ENCODE peak calls at places on chromosomes 16 and 17, in eight cellular contexts. One of them, this sample, is unnamed.

GRCh38 chr17:28982191-28982793 is 23.5 kb downstream of the SEZ6 start:
- DNase-seq in H9: no peak
- DNase-seq in heart right ventricle: no peak
- DNase-seq in body of pancreas: no peak
- DNase-seq in gastrocnemius medialis: no peak
- DNase-seq in CD8-positive, alpha-beta T cell: peak; percentile 50
- DNase-seq in psoas muscle: no peak
- DNase-seq in left ventricle myocardium inferior: no peak
- DNase-seq in this sample: no peak

GRCh38 chr16:89577055-89577759 is 1.6 kb downstream of the CPNE7 start:
- DNase-seq in gastrocnemius medialis: no peak
- DNase-seq in heart right ventricle: no peak
- DNase-seq in psoas muscle: peak; percentile 15
- DNase-seq in CD8-positive, alpha-beta T cell: no peak
- DNase-seq in H9: no peak
- DNase-seq in left ventricle myocardium inferior: no peak
- DNase-seq in body of pancreas: no peak
- DNase-seq in this sample: no peak

GRCh38 chr16:22189473-22190168 is 16.5 kb upstream of the EEF2K start:
- DNase-seq in body of pancreas: peak; percentile 77
- DNase-seq in H9: peak; percentile 48
- DNase-seq in left ventricle myocardium inferior: peak; percentile 66
- DNase-seq in psoas muscle: peak; percentile 65
- DNase-seq in heart right ventricle: peak; percentile 63
- DNase-seq in gastrocnemius medialis: peak; percentile 53
- DNase-seq in CD8-positive, alpha-beta T cell: peak; percentile 84
- DNase-seq in this sample: peak; percentile 79

GRCh38 chr17:82898976-82899514 is 59.2 kb upstream of the ZNF750 start:
- DNase-seq in psoas muscle: no peak
- DNase-seq in H9: no peak
- DNase-seq in gastrocnemius medialis: no peak
- DNase-seq in left ventricle myocardium inferior: no peak
- DNase-seq in heart right ventricle: no peak
- DNase-seq in CD8-positive, alpha-beta T cell: no peak
- DNase-seq in body of pancreas: no peak
- DNase-seq in this sample: no peak

GRCh38 chr16:1357906-1358566 is 6.3 kb downstream of the GNPTG start:
- DNase-seq in CD8-positive, alpha-beta T cell: no peak
- DNase-seq in body of pancreas: no peak
- DNase-seq in gastrocnemius medialis: no peak
- DNase-seq in H9: no peak
- DNase-seq in psoas muscle: no peak
- DNase-seq in heart right ventricle: no peak
- DNase-seq in left ventricle myocardium inferior: no peak
- DNase-seq in this sample: no peak

GRCh38 chr17:68207651-68208253 is 40.1 kb upstream of the AMZ2 start:
- DNase-seq in psoas muscle: no peak
- DNase-seq in heart right ventricle: peak; percentile 43
- DNase-seq in body of pancreas: no peak
- DNase-seq in CD8-positive, alpha-beta T cell: no peak
- DNase-seq in gastrocnemius medialis: no peak
- DNase-seq in H9: no peak
- DNase-seq in left ventricle myocardium inferior: peak; percentile 28
- DNase-seq in this sample: no peak

GRCh38 chr16:14018848-14019247 is 52.3 kb upstream of the MRTFB start:
- DNase-seq in psoas muscle: no peak
- DNase-seq in left ventricle myocardium inferior: no peak
- DNase-seq in heart right ventricle: no peak
- DNase-seq in body of pancreas: no peak
- DNase-seq in H9: no peak
- DNase-seq in CD8-positive, alpha-beta T cell: no peak
- DNase-seq in gastrocnemius medialis: no peak
- DNase-seq in this sample: no peak

GRCh38 chr17:31443386-31443785 is 51.9 kb downstream of the RAB11FIP4 start:
- DNase-seq in body of pancreas: no peak
- DNase-seq in left ventricle myocardium inferior: no peak
- DNase-seq in gastrocnemius medialis: no peak
- DNase-seq in H9: no peak
- DNase-seq in heart right ventricle: no peak
- DNase-seq in psoas muscle: no peak
- DNase-seq in CD8-positive, alpha-beta T cell: no peak
- DNase-seq in this sample: no peak

GRCh38 chr16:535446-536405 is 8.2 kb downstream of the CAPN15 start:
- DNase-seq in gastrocnemius medialis: peak; percentile 85
- DNase-seq in H9: no peak
- DNase-seq in body of pancreas: peak; percentile 69
- DNase-seq in heart right ventricle: no peak
- DNase-seq in psoas muscle: peak; percentile 82
- DNase-seq in CD8-positive, alpha-beta T cell: no peak
- DNase-seq in left ventricle myocardium inferior: no peak
- DNase-seq in this sample: no peak

GRCh38 chr16:22888791-22889190 is 74.8 kb downstream of the HS3ST2 start:
- DNase-seq in CD8-positive, alpha-beta T cell: no peak
- DNase-seq in heart right ventricle: no peak
- DNase-seq in psoas muscle: no peak
- DNase-seq in H9: no peak
- DNase-seq in gastrocnemius medialis: no peak
- DNase-seq in left ventricle myocardium inferior: no peak
- DNase-seq in body of pancreas: no peak
- DNase-seq in this sample: no peak

GRCh38 chr17:42365136-42365535 is 23.1 kb downstream of the STAT3 start:
- DNase-seq in psoas muscle: no peak
- DNase-seq in heart right ventricle: no peak
- DNase-seq in gastrocnemius medialis: no peak
- DNase-seq in body of pancreas: no peak
- DNase-seq in CD8-positive, alpha-beta T cell: no peak
- DNase-seq in H9: no peak
- DNase-seq in left ventricle myocardium inferior: no peak
- DNase-seq in this sample: no peak

GRCh38 chr17:6753006-6753445 is 2.8 kb upstream of the XAF1 start:
- DNase-seq in psoas muscle: peak; percentile 59
- DNase-seq in body of pancreas: peak; percentile 29
- DNase-seq in H9: peak; percentile 63
- DNase-seq in left ventricle myocardium inferior: peak; percentile 66
- DNase-seq in heart right ventricle: peak; percentile 65
- DNase-seq in gastrocnemius medialis: peak; percentile 14
- DNase-seq in CD8-positive, alpha-beta T cell: peak; percentile 43
- DNase-seq in this sample: peak; percentile 66

GRCh38 chr17:59785091-59785799 is 77.8 kb downstream of the VMP1 start:
- DNase-seq in psoas muscle: no peak
- DNase-seq in H9: no peak
- DNase-seq in body of pancreas: no peak
- DNase-seq in CD8-positive, alpha-beta T cell: no peak
- DNase-seq in heart right ventricle: no peak
- DNase-seq in left ventricle myocardium inferior: no peak
- DNase-seq in gastrocnemius medialis: no peak
- DNase-seq in this sample: no peak
- H3K27ac ChIP-seq in psoas muscle: peak overlapping the region; percentile 86
- H3K27ac ChIP-seq in H9: no peak overlapping the region
- H3K27ac ChIP-seq in body of pancreas: peak overlapping the region; percentile 84
- H3K27ac ChIP-seq in CD8-positive, alpha-beta T cell: no peak overlapping the region
- H3K27ac ChIP-seq in heart right ventricle: peak overlapping the region; percentile 76
- H3K27ac ChIP-seq in left ventricle myocardium inferior: peak overlapping the region; percentile 70
- H3K27ac ChIP-seq in gastrocnemius medialis: no peak overlapping the region
- H3K27ac ChIP-seq in this sample: peak overlapping the region; percentile 82

GRCh38 chr17:48732688-48733629 is 4.4 kb upstream of the HOXB13 start:
- DNase-seq in H9: peak; percentile 82
- DNase-seq in CD8-positive, alpha-beta T cell: no peak
- DNase-seq in body of pancreas: no peak
- DNase-seq in heart right ventricle: no peak
- DNase-seq in left ventricle myocardium inferior: no peak
- DNase-seq in gastrocnemius medialis: no peak
- DNase-seq in psoas muscle: no peak
- DNase-seq in this sample: no peak
- H3K27me3 ChIP-seq in H9: peaks cover 99% of the 10 kb centered on the region
- H3K27me3 ChIP-seq in CD8-positive, alpha-beta T cell: peaks cover 69% of the 10 kb centered on the region
- H3K27me3 ChIP-seq in body of pancreas: peaks cover 56% of the 10 kb centered on the region
- H3K27me3 ChIP-seq in heart right ventricle: peaks cover 100% of the 10 kb centered on the region
- H3K27me3 ChIP-seq in left ventricle myocardium inferior: peaks cover 100% of the 10 kb centered on the region
- H3K27me3 ChIP-seq in gastrocnemius medialis: peaks cover 94% of the 10 kb centered on the region
- H3K27me3 ChIP-seq in psoas muscle: peaks cover 96% of the 10 kb centered on the region
- H3K27me3 ChIP-seq in this sample: peaks cover 98% of the 10 kb centered on the region

GRCh38 chr16:2852731-2853507 is 5.1 kb downstream of the PRSS22 start:
- DNase-seq in left ventricle myocardium inferior: no peak
- DNase-seq in H9: no peak
- DNase-seq in heart right ventricle: no peak
- DNase-seq in gastrocnemius medialis: no peak
- DNase-seq in CD8-positive, alpha-beta T cell: no peak
- DNase-seq in body of pancreas: no peak
- DNase-seq in psoas muscle: no peak
- DNase-seq in this sample: peak; percentile 57
- H3K4me1 ChIP-seq in left ventricle myocardium inferior: no peaks in the 10 kb centered on the region
- H3K4me1 ChIP-seq in H9: no peaks in the 10 kb centered on the region
- H3K4me1 ChIP-seq in heart right ventricle: no peaks in the 10 kb centered on the region
- H3K4me1 ChIP-seq in gastrocnemius medialis: no peaks in the 10 kb centered on the region
- H3K4me1 ChIP-seq in CD8-positive, alpha-beta T cell: peaks cover 7% of the 10 kb centered on the region
- H3K4me1 ChIP-seq in body of pancreas: peaks cover 16% of the 10 kb centered on the region
- H3K4me1 ChIP-seq in psoas muscle: no peaks in the 10 kb centered on the region
- H3K4me1 ChIP-seq in this sample: peaks cover 3% of the 10 kb centered on the region

GRCh38 chr17:62065611-62066468 is 762 bp upstream of the MED13 start:
- DNase-seq in left ventricle myocardium inferior: peak; percentile 98
- DNase-seq in heart right ventricle: peak; percentile 99
- DNase-seq in body of pancreas: peak; percentile 98
- DNase-seq in gastrocnemius medialis: peak; percentile 98
- DNase-seq in CD8-positive, alpha-beta T cell: peak; percentile 97
- DNase-seq in H9: peak; percentile 99
- DNase-seq in psoas muscle: peak; percentile 99
- DNase-seq in this sample: peak; percentile 99
- H3K27ac ChIP-seq in left ventricle myocardium inferior: peak overlapping the region; percentile 97
- H3K27ac ChIP-seq in heart right ventricle: peak overlapping the region; percentile 99
- H3K27ac ChIP-seq in body of pancreas: peak overlapping the region; percentile 95
- H3K27ac ChIP-seq in gastrocnemius medialis: peak overlapping the region; percentile 99
- H3K27ac ChIP-seq in CD8-positive, alpha-beta T cell: peak overlapping the region; percentile 88
- H3K27ac ChIP-seq in H9: peak overlapping the region; percentile 76
- H3K27ac ChIP-seq in psoas muscle: peak overlapping the region; percentile 99
- H3K27ac ChIP-seq in this sample: peak overlapping the region; percentile 98

DNA sequence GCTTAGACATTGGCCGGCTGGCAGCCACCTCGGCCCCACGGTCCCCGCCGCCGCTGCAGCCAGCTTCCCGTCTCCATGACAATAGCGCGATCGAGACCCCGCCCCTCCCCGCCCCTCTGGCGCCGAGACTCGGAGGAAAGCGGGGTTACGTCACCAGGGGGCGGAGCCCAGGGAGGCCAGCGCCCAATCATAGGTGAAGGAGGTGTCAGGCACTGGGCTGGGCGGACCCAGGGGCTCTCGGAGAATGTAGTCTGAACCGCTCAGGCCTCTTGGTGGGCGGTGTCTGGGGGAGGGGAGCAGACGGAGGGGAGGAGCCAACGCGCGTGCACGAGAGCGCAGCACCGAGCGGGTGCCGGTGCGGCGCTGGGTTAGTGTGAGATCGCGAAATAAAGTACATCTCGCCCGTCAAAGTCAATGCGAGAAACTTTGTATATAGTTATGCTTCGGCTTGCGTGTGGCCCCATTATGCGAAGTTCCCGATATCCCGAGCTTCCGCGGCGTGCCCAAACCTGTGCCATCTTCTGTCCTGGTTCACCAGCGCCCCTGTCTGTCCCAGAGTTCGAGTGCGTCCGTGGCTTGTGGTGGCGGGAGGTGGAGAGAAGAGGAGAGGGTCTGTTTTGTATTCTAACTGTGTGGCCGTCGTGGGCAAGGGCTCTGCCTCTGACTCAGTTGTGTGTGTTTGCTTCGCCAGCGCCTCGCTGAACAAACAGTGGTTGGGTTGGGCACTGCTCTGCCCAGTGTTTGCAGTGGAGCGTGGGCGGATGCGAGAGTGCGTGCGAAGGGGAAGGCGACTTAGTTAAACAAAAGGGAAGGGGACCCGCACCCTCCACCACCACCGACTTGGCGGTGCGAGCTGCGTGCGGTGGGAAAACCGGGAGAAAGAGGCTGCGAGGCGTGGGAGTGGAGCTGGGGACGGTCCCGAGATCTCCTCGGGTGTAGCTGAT is 1.3 kb upstream of the IRX5 start:
- DNase-seq in psoas muscle: peak; percentile 98
- DNase-seq in CD8-positive, alpha-beta T cell: peak; percentile 90
- DNase-seq in H9: peak; percentile 99
- DNase-seq in gastrocnemius medialis: peak; percentile 96
- DNase-seq in body of pancreas: peak; percentile 99
- DNase-seq in heart right ventricle: peak; percentile 100
- DNase-seq in left ventricle myocardium inferior: peak; percentile 100
- DNase-seq in this sample: peak; percentile 100
- H3K27me3 ChIP-seq in psoas muscle: peaks cover 27% of the 10 kb centered on the region
- H3K27me3 ChIP-seq in CD8-positive, alpha-beta T cell: peaks cover 51% of the 10 kb centered on the region
- H3K27me3 ChIP-seq in H9: peaks cover 40% of the 10 kb centered on the region
- H3K27me3 ChIP-seq in gastrocnemius medialis: peaks cover 51% of the 10 kb centered on the region
- H3K27me3 ChIP-seq in body of pancreas: peaks cover 39% of the 10 kb centered on the region
- H3K27me3 ChIP-seq in heart right ventricle: peaks cover 66% of the 10 kb centered on the region
- H3K27me3 ChIP-seq in left ventricle myocardium inferior: peaks cover 58% of the 10 kb centered on the region
- H3K27me3 ChIP-seq in this sample: no peaks in the 10 kb centered on the region

DNA sequence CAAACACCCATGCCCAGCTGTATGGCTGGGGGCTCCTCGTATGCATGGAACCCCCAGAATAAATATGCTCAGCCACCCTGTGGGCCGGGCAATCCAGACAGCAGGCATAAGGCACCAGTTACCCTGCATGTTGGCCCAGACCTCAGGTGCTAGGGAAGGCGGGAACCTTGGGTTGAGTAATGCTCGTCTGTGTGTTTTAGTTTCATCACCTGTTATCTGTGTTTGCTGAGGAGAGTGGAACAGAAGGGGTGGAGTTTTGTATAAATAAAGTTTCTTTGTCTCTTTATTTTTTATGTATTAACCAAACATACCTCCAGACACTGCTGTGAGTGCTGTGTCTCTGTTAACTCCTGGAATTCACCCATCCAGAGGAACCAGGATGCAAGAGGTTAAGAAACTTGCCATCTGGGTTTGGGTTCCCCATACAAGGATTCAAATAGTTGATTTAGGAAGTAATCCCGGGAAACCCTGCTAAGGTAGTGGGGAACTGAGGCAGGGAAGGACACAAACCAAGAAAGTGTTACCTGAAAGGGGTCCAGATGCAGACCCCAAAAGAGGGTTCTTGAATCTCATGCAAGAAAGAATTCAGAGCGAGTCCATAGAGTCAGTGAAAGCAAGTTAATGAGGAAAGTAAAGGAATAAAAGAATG is 37.4 kb upstream of the IL21R start:
- DNase-seq in left ventricle myocardium inferior: no peak
- DNase-seq in H9: no peak
- DNase-seq in body of pancreas: peak; percentile 78
- DNase-seq in psoas muscle: no peak
- DNase-seq in heart right ventricle: no peak
- DNase-seq in CD8-positive, alpha-beta T cell: no peak
- DNase-seq in gastrocnemius medialis: no peak
- DNase-seq in this sample: no peak
- H3K4me1 ChIP-seq in left ventricle myocardium inferior: peaks cover 14% of the 10 kb centered on the region
- H3K4me1 ChIP-seq in H9: no peaks in the 10 kb centered on the region
- H3K4me1 ChIP-seq in body of pancreas: peaks cover 32% of the 10 kb centered on the region
- H3K4me1 ChIP-seq in psoas muscle: no peaks in the 10 kb centered on the region
- H3K4me1 ChIP-seq in heart right ventricle: peaks cover 13% of the 10 kb centered on the region
- H3K4me1 ChIP-seq in CD8-positive, alpha-beta T cell: peaks cover 41% of the 10 kb centered on the region
- H3K4me1 ChIP-seq in gastrocnemius medialis: peaks cover 7% of the 10 kb centered on the region
- H3K4me1 ChIP-seq in this sample: peaks cover 16% of the 10 kb centered on the region

GRCh38 chr17:57911021-57911420 is 44.2 kb downstream of the CUEDC1 start:
- DNase-seq in heart right ventricle: no peak
- DNase-seq in CD8-positive, alpha-beta T cell: no peak
- DNase-seq in psoas muscle: no peak
- DNase-seq in left ventricle myocardium inferior: no peak
- DNase-seq in body of pancreas: no peak
- DNase-seq in gastrocnemius medialis: no peak
- DNase-seq in H9: no peak
- DNase-seq in this sample: no peak
- H3K27ac ChIP-seq in heart right ventricle: peak overlapping the region; percentile 85
- H3K27ac ChIP-seq in CD8-positive, alpha-beta T cell: no peak overlapping the region
- H3K27ac ChIP-seq in psoas muscle: peak overlapping the region; percentile 4
- H3K27ac ChIP-seq in left ventricle myocardium inferior: peak overlapping the region; percentile 91
- H3K27ac ChIP-seq in body of pancreas: peak overlapping the region; percentile 84
- H3K27ac ChIP-seq in gastrocnemius medialis: peak overlapping the region; percentile 35
- H3K27ac ChIP-seq in H9: no peak overlapping the region
- H3K27ac ChIP-seq in this sample: no peak overlapping the region